ENCODE peak calls at places on chromosome 2, in five cellular contexts. One of them, this sample, is unnamed.

GRCh38 chr2:143001521-143001920 is 124.1 kb downstream of the KYNU start:
- DNase-seq in putamen: no peak
- DNase-seq in EL: no peak
- DNase-seq in SK-N-SH: no peak
- DNase-seq in posterior cingulate gyrus: no peak
- DNase-seq in this sample: no peak

GRCh38 chr2:28276076-28276618 is 116.5 kb upstream of the FOSL2 start:
- DNase-seq in putamen: peak
- DNase-seq in EL: peak
- DNase-seq in SK-N-SH: no peak
- DNase-seq in posterior cingulate gyrus: no peak
- DNase-seq in this sample: peak

GRCh38 chr2:230908094-230908594 is 16.9 kb downstream of the GPR55 start:
- DNase-seq in putamen: no peak
- DNase-seq in EL: no peak
- DNase-seq in SK-N-SH: no peak
- DNase-seq in posterior cingulate gyrus: peak
- DNase-seq in this sample: no peak

GRCh38 chr2:121498731-121499130 is 31.9 kb upstream of the RNU4ATAC start:
- DNase-seq in putamen: no peak
- DNase-seq in EL: no peak
- DNase-seq in SK-N-SH: no peak
- DNase-seq in posterior cingulate gyrus: no peak
- DNase-seq in this sample: no peak

GRCh38 chr2:67486041-67486796 is 89.1 kb downstream of the ETAA1 start:
- DNase-seq in putamen: no peak
- DNase-seq in EL: peak
- DNase-seq in SK-N-SH: no peak
- DNase-seq in posterior cingulate gyrus: no peak
- DNase-seq in this sample: no peak

GRCh38 chr2:74690571-74690970 is 36.5 kb downstream of the SEMA4F start:
- DNase-seq in putamen: peak
- DNase-seq in EL: peak
- DNase-seq in SK-N-SH: peak
- DNase-seq in posterior cingulate gyrus: no peak
- DNase-seq in this sample: peak

GRCh38 chr2:233409286-233409991 is 55.1 kb downstream of the DGKD start:
- DNase-seq in putamen: no peak
- DNase-seq in EL: no peak
- DNase-seq in SK-N-SH: no peak
- DNase-seq in posterior cingulate gyrus: no peak
- DNase-seq in this sample: no peak

GRCh38 chr2:157404363-157404762 is 39.5 kb downstream of the CYTIP start:
- DNase-seq in putamen: no peak
- DNase-seq in EL: peak
- DNase-seq in SK-N-SH: no peak
- DNase-seq in posterior cingulate gyrus: no peak
- DNase-seq in this sample: no peak

GRCh38 chr2:101307950-101308431 is 510 bp downstream of the RNF149 start:
- DNase-seq in putamen: no peak
- DNase-seq in EL: peak
- DNase-seq in SK-N-SH: no peak
- DNase-seq in posterior cingulate gyrus: no peak
- DNase-seq in this sample: no peak

GRCh38 chr2:217069263-217070042 is 209.6 kb upstream of the TNP1 start:
- DNase-seq in putamen: no peak
- DNase-seq in EL: peak
- DNase-seq in SK-N-SH: no peak
- DNase-seq in posterior cingulate gyrus: no peak
- DNase-seq in this sample: no peak

GRCh38 chr2:158009425-158009824 is 92.3 kb upstream of the UPP2 start:
- DNase-seq in putamen: no peak
- DNase-seq in EL: no peak
- DNase-seq in SK-N-SH: no peak
- DNase-seq in posterior cingulate gyrus: no peak
- DNase-seq in this sample: no peak

GRCh38 chr2:54903736-54904554 is 146.3 kb downstream of the RTN4 start:
- DNase-seq in putamen: peak
- DNase-seq in EL: peak
- DNase-seq in SK-N-SH: no peak
- DNase-seq in posterior cingulate gyrus: no peak
- DNase-seq in this sample: peak

GRCh38 chr2:10775036-10775780 is 37.4 kb downstream of the PDIA6 start:
- DNase-seq in putamen: no peak
- DNase-seq in EL: no peak
- DNase-seq in SK-N-SH: peak
- DNase-seq in posterior cingulate gyrus: no peak
- DNase-seq in this sample: no peak

GRCh38 chr2:206642075-206643025 is at the start of gene FAM237A:
- DNase-seq in putamen: peak
- DNase-seq in EL: peak
- DNase-seq in SK-N-SH: peak
- DNase-seq in posterior cingulate gyrus: no peak
- DNase-seq in this sample: peak

GRCh38 chr2:143452817-143453462 is 323.7 kb downstream of the ARHGAP15 start:
- DNase-seq in putamen: no peak
- DNase-seq in EL: no peak
- DNase-seq in SK-N-SH: no peak
- DNase-seq in posterior cingulate gyrus: no peak
- DNase-seq in this sample: no peak

GRCh38 chr2:218323526-218324472 is 31.5 kb upstream of the TMBIM1 start:
- DNase-seq in putamen: no peak
- DNase-seq in EL: peak
- DNase-seq in SK-N-SH: no peak
- DNase-seq in posterior cingulate gyrus: peak
- DNase-seq in this sample: no peak

GRCh38 chr2:48315847-48316194 is 214.1 kb upstream of the STON1 start:
- DNase-seq in putamen: no peak
- DNase-seq in EL: peak
- DNase-seq in SK-N-SH: peak
- DNase-seq in posterior cingulate gyrus: peak
- DNase-seq in this sample: peak

GRCh38 chr2:212649646-212650045 is 111.0 kb upstream of the ERBB4 start:
- DNase-seq in putamen: no peak
- DNase-seq in EL: no peak
- DNase-seq in SK-N-SH: no peak
- DNase-seq in posterior cingulate gyrus: no peak
- DNase-seq in this sample: no peak

GRCh38 chr2:171056307-171056706 is 104.4 kb downstream of the TLK1 start:
- DNase-seq in putamen: no peak
- DNase-seq in EL: peak
- DNase-seq in SK-N-SH: no peak
- DNase-seq in posterior cingulate gyrus: no peak
- DNase-seq in this sample: no peak

GRCh38 chr2:125168442-125168841 is 1143.4 kb downstream of the CNTNAP5 start:
- DNase-seq in putamen: no peak
- DNase-seq in EL: no peak
- DNase-seq in SK-N-SH: no peak
- DNase-seq in posterior cingulate gyrus: no peak
- DNase-seq in this sample: no peak

GRCh38 chr2:12017499-12018185 is 271.2 kb downstream of the LPIN1 start:
- DNase-seq in putamen: no peak
- DNase-seq in EL: no peak
- DNase-seq in SK-N-SH: peak
- DNase-seq in posterior cingulate gyrus: no peak
- DNase-seq in this sample: no peak

GRCh38 chr2:61090386-61090921 is 24.8 kb downstream of the SANBR start:
- DNase-seq in putamen: no peak
- DNase-seq in EL: peak
- DNase-seq in SK-N-SH: no peak
- DNase-seq in posterior cingulate gyrus: no peak
- DNase-seq in this sample: no peak

GRCh38 chr2:88350641-88351601 is 101.6 kb downstream of the FOXI3 start:
- DNase-seq in putamen: peak
- DNase-seq in EL: peak
- DNase-seq in SK-N-SH: peak
- DNase-seq in posterior cingulate gyrus: peak
- DNase-seq in this sample: peak